ENCODE peak calls at places on chromosomes 12 and 14, in eight cellular contexts. G is CD8-positive, alpha-beta T cell; O is neural crest cell; V is RWPE1; C is brain microvascular endothelial cell; M is Caco-2; H is CD4-positive, alpha-beta T cell; Y is stomach. K is an unnamed sample.

GRCh38 chr12:31521972-31522371 is 69.0 kb downstream of the DENND5B start:
- DNase-seq in G (no peak), O (no peak), V (no peak), C (no peak), M (no peak), H (no peak), Y (no peak), K (no peak)

GRCh38 chr12:4763549-4763948 is 43.3 kb downstream of the GALNT8 start:
- DNase-seq in G (no peak), O (peak), V (no peak), C (no peak), M (no peak), H (no peak), Y (no peak), K (no peak)

GRCh38 chr14:52926994-52927393 is 23.9 kb downstream of the FERMT2 start:
- DNase-seq in G (no peak), O (no peak), V (no peak), C (no peak), M (no peak), H (no peak), Y (no peak), K (no peak)

GRCh38 chr12:110861729-110862128 is 14.9 kb downstream of the CCDC63 start:
- DNase-seq in G (no peak), O (no peak), V (no peak), C (no peak), M (no peak), H (no peak), Y (no peak), K (no peak)

GRCh38 chr12:617304-617915 is 45.8 kb downstream of the NINJ2 start:
- DNase-seq in G (no peak), O (no peak), V (no peak), C (no peak), M (peak), H (no peak), Y (peak), K (no peak)

GRCh38 chr14:81348086-81348485 is 52.0 kb downstream of the STON2 start:
- DNase-seq in G (no peak), O (no peak), V (no peak), C (no peak), M (no peak), H (no peak), Y (no peak), K (no peak)

GRCh38 chr12:5295966-5296365 is 135.9 kb upstream of the NTF3 start:
- DNase-seq in G (no peak), O (no peak), V (no peak), C (no peak), M (no peak), H (no peak), Y (no peak), K (no peak)

GRCh38 chr14:31000629-31001338 is 24.7 kb upstream of the AP4S1 start:
- DNase-seq in G (no peak), O (no peak), V (no peak), C (no peak), M (no peak), H (no peak), Y (no peak), K (no peak)

GRCh38 chr14:28952707-28953106 is 186.1 kb downstream of the FOXG1 start:
- DNase-seq in G (no peak), O (no peak), V (no peak), C (no peak), M (no peak), H (no peak), Y (no peak), K (no peak)

GRCh38 chr12:23949212-23950010 is at the start of gene SOX5:
- DNase-seq in G (no peak), O (peak), V (no peak), C (peak), M (peak), H (no peak), Y (peak), K (no peak)

GRCh38 chr14:21089271-21089670 is 9.2 kb downstream of the ZNF219 start:
- DNase-seq in G (no peak), O (no peak), V (no peak), C (no peak), M (no peak), H (no peak), Y (no peak), K (no peak)

GRCh38 chr14:21089877-21090193 is 8.6 kb downstream of the ZNF219 start:
- DNase-seq in G (no peak), O (no peak), V (no peak), C (no peak), M (no peak), H (no peak), Y (no peak), K (no peak)

GRCh38 chr14:21091784-21092146 is 6.7 kb downstream of the ZNF219 start:
- DNase-seq in G (no peak), O (no peak), V (no peak), C (no peak), M (no peak), H (no peak), Y (no peak), K (no peak)

GRCh38 chr14:21090940-21091663 is 7.4 kb downstream of the ZNF219 start:
- DNase-seq in G (no peak), O (no peak), V (no peak), C (no peak), M (no peak), H (no peak), Y (no peak), K (no peak)

GRCh38 chr14:21090194-21090939 is 8.1 kb downstream of the ZNF219 start:
- DNase-seq in G (no peak), O (no peak), V (no peak), C (no peak), M (peak), H (no peak), Y (no peak), K (no peak)
- TF ChIP-seq CTCF in G (no peak), O (peak), V (peak), C (peak), M (peak), H (peak), Y (no peak), K (peak)

GRCh38 chr12:101042211-101042610 is 167.8 kb downstream of the SLC5A8 start:
- DNase-seq in G (no peak), O (no peak), V (no peak), C (no peak), M (no peak), H (no peak), Y (no peak), K (no peak)
- TF ChIP-seq CTCF in G (no peak), O (no peak), V (no peak), C (no peak), M (no peak), H (no peak), Y (no peak), K (no peak)

GRCh38 chr12:8676651-8677050 is 14.0 kb upstream of the MFAP5 start:
- DNase-seq in G (no peak), O (no peak), V (no peak), C (no peak), M (no peak), H (no peak), Y (no peak), K (no peak)

GRCh38 chr12:8681129-8681902 is 16.5 kb upstream of the RIMKLB start:
- DNase-seq in G (no peak), O (no peak), V (peak), C (peak), M (peak), H (no peak), Y (no peak), K (no peak)

GRCh38 chr12:8678661-8679111 is 16.1 kb upstream of the MFAP5 start:
- DNase-seq in G (no peak), O (no peak), V (peak), C (no peak), M (no peak), H (no peak), Y (no peak), K (no peak)

GRCh38 chr12:8677362-8677761 is 14.7 kb upstream of the MFAP5 start:
- DNase-seq in G (no peak), O (no peak), V (no peak), C (no peak), M (no peak), H (no peak), Y (no peak), K (no peak)

DNA sequence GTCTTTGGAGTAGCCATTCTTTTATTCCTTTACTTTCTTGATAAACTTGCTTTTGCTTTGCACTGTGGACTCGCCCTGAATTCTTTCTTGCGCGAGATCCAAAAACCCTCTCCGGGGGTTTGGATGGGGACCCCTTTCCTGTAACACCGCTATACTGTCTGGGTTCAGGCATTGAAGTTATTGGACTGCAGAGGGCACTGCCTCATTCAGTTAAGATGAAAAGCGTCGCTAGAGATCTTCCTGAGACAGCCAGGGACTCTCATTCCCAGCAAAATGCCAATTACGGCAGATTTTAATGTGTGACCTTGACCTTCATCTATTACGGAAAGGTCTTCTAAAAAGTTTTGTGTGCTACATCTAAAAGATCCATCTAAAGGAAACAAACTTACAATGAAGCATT is 17.3 kb upstream of the RIMKLB start:
- DNase-seq in G (no peak), O (no peak), V (no peak), C (no peak), M (no peak), H (no peak), Y (no peak), K (no peak)
- TF ChIP-seq CTCF in G (no peak), O (no peak), V (no peak), C (peak), M (no peak), H (no peak), Y (no peak), K (peak)

GRCh38 chr12:45130881-45131281 is 80.0 kb upstream of the DBX2 start:
- DNase-seq in G (peak), O (peak), V (peak), C (peak), M (peak), H (no peak), Y (no peak), K (peak)
- TF ChIP-seq CTCF in G (peak), O (peak), V (peak), C (peak), M (peak), H (peak), Y (no peak), K (peak)

GRCh38 chr12:26058308-26058707 is 66.5 kb downstream of the BHLHE41 start:
- DNase-seq in G (no peak), O (no peak), V (no peak), C (no peak), M (peak), H (no peak), Y (no peak), K (no peak)
- TF ChIP-seq CTCF in G (no peak), O (peak), V (no peak), C (peak), M (peak), H (no peak), Y (no peak), K (peak)

DNA sequence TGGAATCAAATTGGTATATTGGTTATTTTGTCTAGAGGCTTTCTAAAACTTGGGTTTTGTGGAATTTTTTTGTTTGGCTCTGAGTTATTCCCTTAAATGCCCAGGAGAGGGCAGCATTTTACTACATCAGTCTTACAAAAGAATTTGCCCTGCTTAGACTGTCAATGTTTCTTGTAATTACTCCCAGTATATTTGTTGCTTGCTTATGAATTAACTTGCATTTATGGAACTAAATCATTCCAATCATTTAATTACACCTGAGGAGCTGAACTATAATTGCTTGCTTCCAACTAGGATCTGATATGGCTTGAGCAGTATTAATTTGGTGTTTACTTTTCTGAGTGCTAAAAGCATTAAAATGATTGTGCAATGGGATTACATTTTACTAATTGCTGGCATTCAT is 48.7 kb downstream of the MIPOL1 start:
- DNase-seq in G (no peak), O (no peak), V (peak), C (peak), M (peak), H (no peak), Y (no peak), K (peak)
- TF ChIP-seq CTCF in G (peak), O (peak), V (peak), C (peak), M (peak), H (peak), Y (no peak), K (peak)

GRCh38 chr12:100565987-100566545 is 7.4 kb upstream of the GAS2L3 start:
- DNase-seq in G (no peak), O (no peak), V (no peak), C (no peak), M (no peak), H (no peak), Y (no peak), K (no peak)
- TF ChIP-seq CTCF in G (no peak), O (no peak), V (no peak), C (no peak), M (no peak), H (no peak), Y (no peak), K (no peak)

GRCh38 chr14:64953310-64953654 is 10.7 kb upstream of the GPX2 start:
- DNase-seq in G (no peak), O (no peak), V (no peak), C (no peak), M (no peak), H (no peak), Y (no peak), K (no peak)

GRCh38 chr14:64953661-64954060 is 11.1 kb upstream of the GPX2 start:
- DNase-seq in G (no peak), O (no peak), V (no peak), C (no peak), M (no peak), H (no peak), Y (no peak), K (no peak)

GRCh38 chr14:64952598-64953309 is 10.2 kb upstream of the GPX2 start:
- DNase-seq in G (no peak), O (no peak), V (no peak), C (peak), M (no peak), H (no peak), Y (no peak), K (peak)

GRCh38 chr14:64955297-64955696 is 12.8 kb upstream of the GPX2 start:
- DNase-seq in G (no peak), O (no peak), V (no peak), C (no peak), M (no peak), H (no peak), Y (peak), K (no peak)

GRCh38 chr14:64954491-64955240 is 12.1 kb upstream of the GPX2 start:
- DNase-seq in G (no peak), O (no peak), V (no peak), C (no peak), M (no peak), H (no peak), Y (no peak), K (no peak)
- TF ChIP-seq CTCF in G (no peak), O (no peak), V (no peak), C (no peak), M (no peak), H (no peak), Y (no peak), K (no peak)

K was measured in GM13977.